ENCODE peak calls at places on chromosomes 3 and 15, in seven cellular contexts. M, S, N, Q, L, T and F are unnamed samples.

GRCh38 chr3:64083588-64083974 is 60.3 kb upstream of the PSMD6 start:
- DNase-seq in M (no peak), S (no peak), N (no peak), Q (peak), L (no peak), T (no peak), F (no peak)

GRCh38 chr3:79264892-79265291 is 502.9 kb downstream of the ROBO1 start:
- DNase-seq in M (no peak), S (no peak), N (no peak), Q (no peak), L (no peak), T (no peak), F (no peak)

GRCh38 chr3:46356909-46357308 is 3.0 kb downstream of the CCR2 start:
- DNase-seq in M (no peak), S (no peak), N (no peak), Q (no peak), L (no peak), T (no peak), F (no peak)

GRCh38 chr3:121747976-121748375 is 1.6 kb downstream of the GOLGB1 start:
- DNase-seq in M (no peak), S (no peak), N (no peak), Q (peak), L (no peak), T (no peak), F (peak)

GRCh38 chr3:142209655-142210054 is 15.7 kb downstream of the GK5 start:
- DNase-seq in M (no peak), S (no peak), N (peak), Q (no peak), L (no peak), T (no peak), F (peak)

GRCh38 chr3:185702564-185703225 is 116.6 kb downstream of the SENP2 start:
- DNase-seq in M (no peak), S (no peak), N (no peak), Q (peak), L (no peak), T (no peak), F (no peak)

GRCh38 chr3:179037361-179037760 is 34.2 kb downstream of the ZMAT3 start:
- DNase-seq in M (peak), S (no peak), N (peak), Q (peak), L (peak), T (no peak), F (peak)

GRCh38 chr3:56042326-56042951 is 425.8 kb downstream of the ERC2 start:
- DNase-seq in M (no peak), S (peak), N (peak), Q (peak), L (no peak), T (no peak), F (peak)

GRCh38 chr3:13011369-13012227 is 61.6 kb downstream of the IQSEC1 start:
- DNase-seq in M (no peak), S (no peak), N (no peak), Q (no peak), L (no peak), T (no peak), F (no peak)

GRCh38 chr3:45599424-45599886 is 4.9 kb downstream of the LIMD1 start:
- DNase-seq in M (no peak), S (no peak), N (no peak), Q (no peak), L (no peak), T (no peak), F (no peak)

GRCh38 chr3:195151866-195152526 is 119.0 kb downstream of the XXYLT1 start:
- DNase-seq in M (no peak), S (no peak), N (peak), Q (peak), L (no peak), T (no peak), F (peak)

GRCh38 chr3:136194409-136195257 is 1.5 kb downstream of the MSL2 start:
- DNase-seq in M (peak), S (peak), N (peak), Q (peak), L (peak), T (no peak), F (peak)

GRCh38 chr3:50259432-50260026 is 9.4 kb upstream of the SEMA3B start:
- DNase-seq in M (no peak), S (no peak), N (no peak), Q (no peak), L (no peak), T (no peak), F (no peak)

GRCh38 chr3:33202581-33203457 is 15.8 kb downstream of the SUSD5 start:
- DNase-seq in M (peak), S (no peak), N (no peak), Q (no peak), L (peak), T (no peak), F (no peak)

GRCh38 chr3:141412087-141412935 is 44.0 kb downstream of the ZBTB38 start:
- DNase-seq in M (no peak), S (no peak), N (peak), Q (peak), L (peak), T (no peak), F (peak)

GRCh38 chr3:11721114-11721440 is 77.4 kb upstream of the VGLL4 start:
- DNase-seq in M (no peak), S (peak), N (no peak), Q (no peak), L (peak), T (no peak), F (no peak)

GRCh38 chr3:117304681-117305080 is 595.1 kb downstream of the TUSC7 start:
- DNase-seq in M (no peak), S (no peak), N (no peak), Q (no peak), L (no peak), T (no peak), F (no peak)

GRCh38 chr3:101495552-101495951 is 17.5 kb downstream of the SENP7 start:
- DNase-seq in M (peak), S (no peak), N (no peak), Q (peak), L (no peak), T (no peak), F (no peak)

GRCh38 chr15:41890050-41890690 is 3.7 kb downstream of the SPTBN5 start:
- DNase-seq in M (no peak), S (no peak), N (no peak), Q (no peak), L (no peak), T (no peak), F (no peak)

GRCh38 chr3:186849392-186849975 is 7.0 kb downstream of the ADIPOQ start:
- DNase-seq in M (no peak), S (no peak), N (peak), Q (peak), L (no peak), T (no peak), F (peak)

GRCh38 chr15:48785195-48785594 is 25.7 kb downstream of the CEP152 start:
- DNase-seq in M (no peak), S (no peak), N (no peak), Q (no peak), L (no peak), T (no peak), F (no peak)

GRCh38 chr3:194158942-194159439 is 23.0 kb downstream of the HES1 start:
- DNase-seq in M (no peak), S (no peak), N (no peak), Q (no peak), L (no peak), T (no peak), F (no peak)

GRCh38 chr3:149667576-149667975 is 9.8 kb upstream of the WWTR1 start:
- DNase-seq in M (no peak), S (no peak), N (no peak), Q (no peak), L (peak), T (no peak), F (no peak)

GRCh38 chr3:42159706-42160472 is 68.7 kb downstream of the TRAK1 start:
- DNase-seq in M (peak), S (peak), N (no peak), Q (peak), L (peak), T (peak), F (peak)

GRCh38 chr15:22980189-22981136 is at the start of gene CYFIP1:
- DNase-seq in M (peak), S (peak), N (peak), Q (peak), L (peak), T (peak), F (peak)

GRCh38 chr15:25733856-25734679 is 129.1 kb downstream of the ATP10A start:
- DNase-seq in M (no peak), S (no peak), N (no peak), Q (no peak), L (no peak), T (no peak), F (no peak)

GRCh38 chr3:50316657-50317242 is 5.8 kb downstream of the HYAL2 start:
- DNase-seq in M (peak), S (no peak), N (peak), Q (peak), L (peak), T (no peak), F (no peak)

GRCh38 chr3:196518999-196519737 is 4.0 kb upstream of the SMCO1 start:
- DNase-seq in M (peak), S (no peak), N (peak), Q (peak), L (peak), T (peak), F (peak)

GRCh38 chr15:79987969-79988368 is 17.0 kb upstream of the BCL2A1 start:
- DNase-seq in M (no peak), S (no peak), N (no peak), Q (no peak), L (no peak), T (no peak), F (no peak)

GRCh38 chr3:186782542-186783069 is 771 bp upstream of the EIF4A2 start:
- DNase-seq in M (no peak), S (no peak), N (no peak), Q (no peak), L (no peak), T (no peak), F (no peak)

GRCh38 chr3:59502806-59503205 is 453.0 kb upstream of the CFAP20DC start:
- DNase-seq in M (no peak), S (no peak), N (peak), Q (no peak), L (peak), T (no peak), F (peak)

GRCh38 chr3:24226402-24226801 is 268.2 kb downstream of the THRB start:
- DNase-seq in M (no peak), S (no peak), N (no peak), Q (no peak), L (no peak), T (no peak), F (no peak)
- H2AK5ac ChIP-seq in M (no peak), S (no peak), N (no peak), Q (no peak), L (no peak), T (no peak), F (no peak)

DNA sequence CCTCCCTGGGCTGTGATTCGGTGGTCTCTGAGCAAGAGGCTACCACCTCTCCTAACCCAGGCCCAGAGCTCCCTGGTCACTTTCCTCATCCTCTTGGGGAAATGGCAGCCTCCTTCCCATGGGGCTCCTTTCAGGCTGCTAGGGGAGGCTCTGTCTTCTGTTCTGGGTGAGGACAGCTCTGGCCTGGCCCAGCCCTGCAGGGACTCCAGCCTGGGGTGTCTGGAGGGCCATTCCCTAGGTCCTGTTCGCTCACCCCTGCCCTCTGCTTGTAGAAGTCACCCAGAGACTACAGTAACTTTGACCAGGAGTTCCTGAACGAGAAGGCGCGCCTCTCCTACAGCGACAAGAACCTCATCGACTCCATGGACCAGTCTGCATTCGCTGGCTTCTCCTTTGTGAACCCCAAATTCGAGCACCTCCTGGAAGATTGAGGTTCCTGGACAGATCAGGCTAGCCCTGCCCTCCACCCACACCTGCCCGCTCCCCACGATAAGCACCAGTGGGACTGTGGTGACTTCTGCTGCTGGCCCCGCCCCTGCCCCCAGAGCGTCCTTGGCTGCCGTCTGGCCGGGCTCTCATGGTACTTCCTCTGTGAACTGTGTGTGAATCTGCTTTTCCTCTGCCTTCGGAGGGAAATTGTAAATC is 30.9 kb downstream of the PRKCD start:
- DNase-seq in M (no peak), S (no peak), N (no peak), Q (no peak), L (no peak), T (no peak), F (no peak)
- H3K27ac ChIP-seq in M (no peak), S (no peak), N (no peak), Q (no peak), L (no peak), T (no peak), F (no peak)

DNA sequence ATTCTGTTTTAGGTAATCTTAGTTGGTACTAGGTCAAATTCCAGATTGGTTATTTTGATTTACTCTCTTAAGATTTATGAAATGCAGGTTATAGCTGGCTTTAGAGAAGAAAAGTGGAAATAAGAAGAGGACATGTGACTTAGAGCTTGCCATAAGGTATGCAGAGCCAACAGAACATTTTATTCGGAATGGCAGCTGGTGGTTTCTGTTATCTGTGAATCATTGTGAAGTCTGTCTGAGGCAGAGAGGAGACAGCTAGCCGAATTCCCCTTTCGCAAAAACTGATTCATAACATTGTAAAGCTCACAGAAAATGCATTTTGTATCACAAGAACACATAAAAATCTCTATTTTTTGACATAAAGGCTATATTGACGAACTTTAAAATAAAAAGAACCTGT is 82.0 kb downstream of the FILIP1L start:
- DNase-seq in M (no peak), S (no peak), N (peak), Q (peak), L (peak), T (no peak), F (peak)
- H2AK5ac ChIP-seq in M (no peak), S (no peak), N (no peak), Q (no peak), L (no peak), T (no peak), F (no peak)

GRCh38 chr3:188007897-188008296 is 146.1 kb upstream of the LPP start:
- DNase-seq in M (no peak), S (no peak), N (no peak), Q (no peak), L (no peak), T (no peak), F (no peak)

GRCh38 chr3:188006726-188007393 is 147.1 kb upstream of the LPP start:
- DNase-seq in M (no peak), S (no peak), N (no peak), Q (no peak), L (no peak), T (no peak), F (no peak)

GRCh38 chr3:188010478-188010877 is 143.5 kb upstream of the LPP start:
- DNase-seq in M (no peak), S (no peak), N (no peak), Q (no peak), L (no peak), T (no peak), F (no peak)

GRCh38 chr3:188003188-188004171 is 150.5 kb upstream of the LPP start:
- DNase-seq in M (no peak), S (no peak), N (no peak), Q (no peak), L (no peak), T (no peak), F (no peak)

GRCh38 chr3:188008582-188009213 is 145.3 kb upstream of the LPP start:
- DNase-seq in M (no peak), S (no peak), N (no peak), Q (no peak), L (no peak), T (no peak), F (no peak)
- H3K27ac ChIP-seq in M (no peak), S (no peak), N (no peak), Q (no peak), L (no peak), T (no peak), F (no peak)

GRCh38 chr3:73411545-73411944 is 213.2 kb downstream of the PDZRN3 start:
- DNase-seq in M (no peak), S (no peak), N (no peak), Q (no peak), L (no peak), T (no peak), F (no peak)
- H2AK5ac ChIP-seq in M (no peak), S (no peak), N (no peak), Q (no peak), L (no peak), T (no peak), F (no peak)

GRCh38 chr15:74843891-74844299 is 939 bp upstream of the ULK3 start:
- DNase-seq in M (no peak), S (no peak), N (no peak), Q (no peak), L (no peak), T (no peak), F (no peak)

GRCh38 chr15:74845581-74845980 is 2.6 kb upstream of the ULK3 start:
- DNase-seq in M (no peak), S (no peak), N (no peak), Q (no peak), L (no peak), T (no peak), F (no peak)

GRCh38 chr15:74844319-74845207 is 1.6 kb upstream of the ULK3 start:
- DNase-seq in M (no peak), S (no peak), N (no peak), Q (no peak), L (no peak), T (no peak), F (no peak)

GRCh38 chr15:74843445-74843828 is 481 bp upstream of the ULK3 start:
- DNase-seq in M (no peak), S (no peak), N (no peak), Q (no peak), L (no peak), T (no peak), F (no peak)

GRCh38 chr15:74845208-74845568 is 2.2 kb upstream of the ULK3 start:
- DNase-seq in M (no peak), S (no peak), N (no peak), Q (no peak), L (no peak), T (no peak), F (no peak)
- H3K27ac ChIP-seq in M (no peak), S (no peak), N (no peak), Q (no peak), L (no peak), T (no peak), F (no peak)

GRCh38 chr15:66797921-66798320 is 95.9 kb downstream of the SMAD6 start:
- DNase-seq in M (no peak), S (no peak), N (no peak), Q (no peak), L (no peak), T (no peak), F (no peak)

GRCh38 chr15:66798426-66799061 is 96.5 kb downstream of the SMAD6 start:
- DNase-seq in M (no peak), S (no peak), N (peak), Q (no peak), L (no peak), T (no peak), F (no peak)

GRCh38 chr15:66796343-66796742 is 94.3 kb downstream of the SMAD6 start:
- DNase-seq in M (no peak), S (no peak), N (no peak), Q (no peak), L (no peak), T (no peak), F (no peak)

GRCh38 chr15:66799242-66799641 is 97.2 kb downstream of the SMAD6 start:
- DNase-seq in M (no peak), S (no peak), N (no peak), Q (no peak), L (no peak), T (no peak), F (no peak)

DNA sequence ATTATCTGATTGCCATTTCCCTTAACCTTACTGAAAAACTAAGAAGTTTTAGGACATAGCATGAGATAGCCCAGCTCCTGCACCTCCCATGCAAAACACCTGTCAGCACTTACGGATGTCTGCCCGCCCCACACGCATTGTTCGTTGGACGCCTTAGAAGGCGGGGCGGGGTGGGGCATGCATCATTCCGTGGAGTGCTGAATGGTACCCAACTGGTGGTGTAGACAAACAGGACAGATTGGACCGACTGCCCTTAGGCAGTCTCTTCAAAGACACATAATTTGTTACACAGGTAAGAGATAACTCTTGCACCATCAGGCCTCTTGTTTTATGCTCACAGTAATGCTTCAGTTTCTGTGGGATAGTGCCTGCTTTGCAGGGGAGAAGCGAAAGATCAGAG is 93.8 kb downstream of the SMAD6 start:
- DNase-seq in M (no peak), S (no peak), N (no peak), Q (no peak), L (peak), T (no peak), F (no peak)
- H2AK5ac ChIP-seq in M (no peak), S (no peak), N (peak), Q (no peak), L (no peak), T (no peak), F (no peak)

DNA sequence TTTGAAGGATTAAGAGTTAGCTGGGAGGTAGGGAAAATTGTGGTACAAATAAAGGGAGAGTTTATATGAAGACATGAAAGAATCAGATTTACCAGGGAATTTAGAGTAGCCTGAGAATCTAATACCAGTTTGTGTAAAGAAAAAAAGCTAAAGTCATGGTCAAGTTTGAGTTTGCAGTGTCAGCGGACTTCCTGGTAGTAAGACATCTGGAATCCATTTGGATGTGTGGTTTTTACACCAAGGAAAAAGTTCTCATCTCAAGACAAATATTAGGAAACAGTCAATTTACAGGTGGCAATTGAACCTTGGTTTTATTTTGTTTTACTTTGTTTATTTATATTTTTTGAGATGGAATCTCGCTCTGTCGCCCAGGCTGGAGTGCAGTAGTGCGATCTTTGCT is 1.5 kb upstream of the P2RY12 start:
- DNase-seq in M (no peak), S (no peak), N (no peak), Q (no peak), L (no peak), T (no peak), F (no peak)
- H3K27ac ChIP-seq in M (no peak), S (no peak), N (no peak), Q (no peak), L (no peak), T (no peak), F (no peak)

GRCh38 chr3:171185959-171186358 is 159.4 kb upstream of the SLC2A2 start:
- DNase-seq in M (no peak), S (no peak), N (no peak), Q (no peak), L (no peak), T (no peak), F (no peak)
- H2AK5ac ChIP-seq in M (no peak), S (no peak), N (no peak), Q (no peak), L (no peak), T (no peak), F (peak)